ENCODE peak calls at places on chromosomes 11 and 22, in eight cellular contexts. T, M, W, X, J, Z, N and G are unnamed samples.

GRCh38 chr22:41448189-41448808 is 1.7 kb upstream of the TOB2 start:
- DNase-seq in T (peak; percentile 96), N (peak; percentile 97), X (peak; percentile 99), M (peak; percentile 97), J (peak; percentile 93), Z (peak; percentile 99), W (peak; percentile 98), G (peak; percentile 98)

GRCh38 chr11:118436639-118437045 is 350 bp downstream of the KMT2A start:
- DNase-seq in Z (peak; percentile 37), T (no peak), X (peak; percentile 48), J (peak; percentile 37), W (no peak), M (peak; percentile 82), N (no peak), G (peak; percentile 85)

GRCh38 chr11:56849852-56850251 is 101.4 kb upstream of the OR9G4 start:
- DNase-seq in N (no peak), X (no peak), W (no peak), M (no peak), J (no peak), Z (no peak), T (no peak), G (no peak)

GRCh38 chr11:100738701-100739100 is 51.6 kb downstream of the ARHGAP42 start:
- DNase-seq in Z (no peak), X (no peak), W (no peak), N (no peak), T (no peak), J (no peak), M (no peak), G (no peak)

GRCh38 chr11:102724904-102725515 is at the start of gene MMP8:
- DNase-seq in Z (no peak), T (no peak), J (no peak), X (no peak), W (no peak), M (no peak), N (no peak), G (no peak)

GRCh38 chr11:13120691-13121090 is 111.6 kb downstream of the RASSF10 start:
- DNase-seq in X (no peak), J (no peak), M (no peak), N (no peak), Z (no peak), W (no peak), T (no peak), G (no peak)

GRCh38 chr22:25404923-25405853 is 159.3 kb upstream of the GRK3 start:
- DNase-seq in X (no peak), Z (no peak), J (peak; percentile 89), T (peak; percentile 64), N (peak; percentile 83), M (peak; percentile 93), W (peak; percentile 74), G (peak; percentile 94)

GRCh38 chr11:109343242-109343641 is 78.7 kb upstream of the C11orf87 start:
- DNase-seq in Z (no peak), T (no peak), J (no peak), N (no peak), X (no peak), M (no peak), W (no peak), G (no peak)

GRCh38 chr11:36027731-36028130 is 83.9 kb downstream of the LDLRAD3 start:
- DNase-seq in M (no peak), W (no peak), X (no peak), N (no peak), Z (no peak), J (peak; percentile 26), T (peak; percentile 23), G (no peak)

GRCh38 chr11:130202009-130202817 is 42.6 kb downstream of the ST14 start:
- DNase-seq in Z (no peak), X (no peak), N (no peak), T (no peak), J (no peak), M (peak; percentile 43), W (no peak), G (peak; percentile 39)

GRCh38 chr11:10397226-10397987 is 57.7 kb upstream of the AMPD3 start:
- DNase-seq in N (no peak), M (no peak), W (no peak), Z (no peak), T (no peak), J (no peak), X (no peak), G (no peak)

GRCh38 chr11:126815111-126815510 is 185.5 kb downstream of the KIRREL3 start:
- DNase-seq in N (no peak), M (no peak), J (no peak), Z (no peak), T (no peak), W (no peak), X (no peak), G (no peak)

GRCh38 chr11:38456371-38456770 is 1858.3 kb upstream of the RAG2 start:
- DNase-seq in M (no peak), Z (no peak), W (no peak), N (no peak), J (no peak), T (no peak), X (no peak), G (no peak)

GRCh38 chr22:44520695-44521094 is 22.7 kb upstream of the RTL6 start:
- DNase-seq in Z (no peak), T (no peak), X (no peak), J (no peak), N (no peak), M (no peak), W (no peak), G (no peak)

GRCh38 chr11:70824590-70825300 is 426.4 kb downstream of the CTTN start:
- DNase-seq in N (no peak), X (no peak), M (no peak), J (no peak), T (no peak), Z (no peak), W (peak; percentile 48), G (no peak)

GRCh38 chr11:125085301-125086081 is 22.4 kb downstream of the SLC37A2 start:
- DNase-seq in X (no peak), Z (peak; percentile 61), J (no peak), W (no peak), N (no peak), M (no peak), T (no peak), G (no peak)

GRCh38 chr11:120912504-120912903 is 111.4 kb upstream of the TBCEL start:
- DNase-seq in T (no peak), Z (no peak), J (no peak), N (no peak), X (no peak), W (peak; percentile 52), M (no peak), G (no peak)

GRCh38 chr11:30960387-30960992 is 374.3 kb upstream of the MPPED2 start:
- DNase-seq in M (no peak), N (no peak), W (peak; percentile 72), X (peak; percentile 36), J (no peak), Z (no peak), T (no peak), G (no peak)

DNA sequence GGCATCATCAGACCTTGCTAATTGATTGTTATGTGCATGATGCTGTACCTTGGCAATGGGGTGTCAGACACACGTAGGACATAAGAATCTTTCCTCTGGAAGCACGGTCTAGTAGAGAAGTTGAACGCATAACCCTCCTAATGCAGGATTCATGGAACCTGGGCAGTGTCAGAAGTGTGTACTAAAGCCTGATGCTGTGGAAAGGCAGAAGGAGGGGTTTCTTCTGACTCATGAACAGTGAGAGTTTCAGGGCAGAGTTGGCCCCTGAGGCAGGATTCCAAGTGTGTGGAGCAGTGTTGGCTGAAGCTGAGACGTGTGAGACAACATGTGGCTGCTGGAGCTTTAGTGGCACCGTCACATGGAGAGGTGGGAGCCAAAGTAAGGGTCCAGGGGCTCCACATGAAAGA is 3.5 kb downstream of the PANX1 start:
- DNase-seq in M (peak; percentile 85), N (no peak), Z (no peak), T (peak; percentile 34), X (no peak), W (no peak), J (no peak), G (no peak)
- H3K4me1 ChIP-seq in M (peaks cover 12% of the 10 kb centered on the region), N (no peaks in the 10 kb centered on the region), Z (peaks cover 16% of the 10 kb centered on the region), T (peaks cover 5% of the 10 kb centered on the region), X (peaks cover 14% of the 10 kb centered on the region), W (peaks cover 20% of the 10 kb centered on the region), J (peaks cover 18% of the 10 kb centered on the region), G (peaks cover 26% of the 10 kb centered on the region)

GRCh38 chr22:35956850-35957249 is 71.8 kb downstream of the RBFOX2 start:
- DNase-seq in N (no peak), Z (no peak), W (no peak), X (no peak), J (no peak), M (no peak), T (no peak), G (no peak)
- H3K4me1 ChIP-seq in N (no peaks in the 10 kb centered on the region), Z (peaks cover 7% of the 10 kb centered on the region), W (peaks cover 17% of the 10 kb centered on the region), X (peaks cover 6% of the 10 kb centered on the region), J (peaks cover 3% of the 10 kb centered on the region), M (peaks cover 4% of the 10 kb centered on the region), T (no peaks in the 10 kb centered on the region), G (peaks cover 12% of the 10 kb centered on the region)

GRCh38 chr11:114088216-114088615 is 28.7 kb downstream of the ZBTB16 start:
- DNase-seq in M (no peak), T (no peak), N (no peak), X (no peak), Z (no peak), J (no peak), W (no peak), G (no peak)
- H3K4me1 ChIP-seq in M (peaks cover 35% of the 10 kb centered on the region), T (peaks cover 41% of the 10 kb centered on the region), N (peaks cover 7% of the 10 kb centered on the region), X (peaks cover 53% of the 10 kb centered on the region), Z (no peaks in the 10 kb centered on the region), J (peaks cover 57% of the 10 kb centered on the region), W (peaks cover 82% of the 10 kb centered on the region), G (peaks cover 19% of the 10 kb centered on the region)

GRCh38 chr11:64233913-64234839 is at the start of gene VEGFB:
- DNase-seq in J (peak; percentile 84), X (no peak), W (peak; percentile 74), Z (no peak), T (peak; percentile 71), M (peak; percentile 91), N (peak; percentile 79), G (peak; percentile 92)

GRCh38 chr11:64238076-64238475 is 2.8 kb upstream of the FKBP2 start:
- DNase-seq in Z (no peak), W (no peak), N (no peak), T (no peak), M (no peak), X (no peak), J (no peak), G (no peak)

GRCh38 chr11:64234840-64235379 is 526 bp downstream of the VEGFB start:
- DNase-seq in M (peak; percentile 85), X (no peak), N (peak; percentile 78), T (peak; percentile 42), J (peak; percentile 69), Z (no peak), W (peak; percentile 64), G (no peak)

GRCh38 chr11:64237484-64237951 is 3.1 kb downstream of the VEGFB start:
- DNase-seq in W (no peak), T (peak; percentile 20), Z (no peak), J (no peak), N (peak; percentile 95), X (no peak), M (peak; percentile 68), G (peak; percentile 89)

DNA sequence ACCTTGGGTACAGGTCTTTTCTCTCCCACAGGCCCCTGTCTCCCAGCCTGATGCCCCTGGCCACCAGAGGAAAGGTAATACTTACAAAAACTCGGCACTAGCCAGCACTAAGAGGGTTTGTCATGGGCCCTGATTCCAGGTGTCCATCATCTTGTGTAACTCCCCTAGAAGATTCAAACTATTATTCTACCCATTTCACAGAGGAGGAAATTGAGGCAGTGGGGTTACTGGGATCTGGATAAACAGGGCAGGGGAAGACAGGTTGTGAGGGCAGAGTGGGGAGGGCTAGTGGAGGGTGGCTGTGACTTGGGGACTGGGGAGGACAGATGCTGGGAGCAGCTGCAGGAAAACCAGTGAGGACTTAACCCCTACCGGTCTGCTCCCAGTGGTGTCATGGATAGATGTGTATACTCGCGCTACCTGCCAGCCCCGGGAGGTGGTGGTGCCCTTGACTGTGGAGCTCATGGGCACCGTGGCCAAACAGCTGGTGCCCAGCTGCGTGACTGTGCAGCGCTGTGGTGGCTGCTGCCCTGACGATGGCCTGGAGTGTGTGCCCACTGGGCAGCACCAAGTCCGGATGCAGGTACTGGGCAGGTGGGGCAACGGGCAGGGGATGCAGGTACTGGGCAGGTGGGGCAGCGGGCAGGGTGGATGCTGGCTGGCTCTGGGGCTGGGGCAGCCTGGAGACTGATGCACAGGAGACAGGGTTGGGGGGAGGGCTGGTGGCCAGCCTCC is 1.2 kb downstream of the VEGFB start:
- DNase-seq in T (peak; percentile 22), X (no peak), M (peak; percentile 77), J (no peak), Z (no peak), W (no peak), N (no peak), G (peak; percentile 85)
- H3K4me1 ChIP-seq in T (peaks cover 8% of the 10 kb centered on the region), X (peaks cover 17% of the 10 kb centered on the region), M (no peaks in the 10 kb centered on the region), J (peaks cover 5% of the 10 kb centered on the region), Z (no peaks in the 10 kb centered on the region), W (peaks cover 9% of the 10 kb centered on the region), N (peaks cover 22% of the 10 kb centered on the region), G (peaks cover 40% of the 10 kb centered on the region)